ENCODE peak calls at places on chromosomes 2 and 18, in five cellular contexts. V is GM06990, S is neural progenitor cell, D is HCT116, X is vagina. G is an unnamed sample.
A peak's percentile ranks its signal among the peaks of the same experiment; 100 is the strongest.

GRCh38 chr2:221444106-221444505 is 128.0 kb downstream of the EPHA4 start:
- DNase-seq in V (no peak), S (no peak), D (peak; percentile 12), X (no peak), G (no peak)

GRCh38 chr18:5434425-5434824 is 109.4 kb downstream of the EPB41L3 start:
- DNase-seq in V (no peak), S (no peak), D (no peak), X (no peak), G (no peak)

GRCh38 chr18:70046796-70047195 is 99.1 kb upstream of the CD226 start:
- DNase-seq in V (no peak), S (no peak), D (no peak), X (no peak), G (no peak)

GRCh38 chr2:120299561-120299960 is 46.4 kb upstream of the INHBB start:
- DNase-seq in V (no peak), S (no peak), D (no peak), X (no peak), G (no peak)

GRCh38 chr18:70490008-70490933 is 201.4 kb downstream of the SOCS6 start:
- DNase-seq in V (no peak), S (peak; percentile 79), D (peak; percentile 48), X (no peak), G (peak; percentile 23)

GRCh38 chr2:72678036-72678435 is 147.8 kb downstream of the EXOC6B start:
- DNase-seq in V (no peak), S (no peak), D (no peak), X (no peak), G (no peak)

GRCh38 chr2:168961450-168962229 is 60.5 kb downstream of the G6PC2 start:
- DNase-seq in V (peak; percentile 9), S (peak; percentile 80), D (peak; percentile 79), X (no peak), G (peak; percentile 35)

GRCh38 chr2:69589973-69590652 is 53.4 kb downstream of the AAK1 start:
- DNase-seq in V (no peak), S (peak; percentile 44), D (no peak), X (no peak), G (no peak)

DNA sequence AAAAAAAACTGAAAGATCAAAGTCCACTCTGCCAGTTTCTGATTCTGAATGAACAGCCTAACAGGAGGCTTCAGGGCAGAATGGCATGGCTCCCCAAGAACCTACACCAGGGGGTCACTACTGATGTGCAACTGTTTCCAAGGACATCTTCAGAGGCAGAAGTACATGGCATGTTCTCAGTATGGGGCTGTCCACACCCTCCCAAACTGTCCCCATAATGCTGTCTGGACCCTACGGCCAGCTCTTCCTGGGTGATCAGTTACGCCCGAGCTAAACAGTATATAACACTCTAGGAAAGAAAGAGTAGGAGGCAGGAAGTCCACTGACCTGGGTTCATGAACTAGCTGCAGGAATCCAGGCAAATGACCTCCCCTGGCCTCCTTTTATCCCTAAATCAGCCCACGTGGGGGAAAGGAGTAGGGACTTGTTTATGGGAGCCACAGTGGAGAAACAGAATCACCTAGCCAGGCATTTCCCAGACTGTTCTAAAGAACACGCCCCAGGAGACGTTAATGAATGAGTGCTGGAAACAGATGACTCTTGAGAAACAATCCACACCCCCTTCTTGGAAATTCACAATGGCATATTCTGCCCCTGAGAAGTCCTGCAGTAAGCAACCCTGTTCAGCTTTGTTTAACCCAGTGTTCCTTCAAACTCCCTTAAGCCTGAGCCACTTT is 2.5 kb downstream of the TMBIM1 start:
- DNase-seq in V (no peak), S (no peak), D (no peak), X (no peak), G (peak; percentile 42)
- H3K4me3 ChIP-seq in V (peak overlapping the region; percentile 12), S (no peak overlapping the region), D (no peak overlapping the region), X (peak overlapping the region; percentile 99), G (no peak overlapping the region)

DNA sequence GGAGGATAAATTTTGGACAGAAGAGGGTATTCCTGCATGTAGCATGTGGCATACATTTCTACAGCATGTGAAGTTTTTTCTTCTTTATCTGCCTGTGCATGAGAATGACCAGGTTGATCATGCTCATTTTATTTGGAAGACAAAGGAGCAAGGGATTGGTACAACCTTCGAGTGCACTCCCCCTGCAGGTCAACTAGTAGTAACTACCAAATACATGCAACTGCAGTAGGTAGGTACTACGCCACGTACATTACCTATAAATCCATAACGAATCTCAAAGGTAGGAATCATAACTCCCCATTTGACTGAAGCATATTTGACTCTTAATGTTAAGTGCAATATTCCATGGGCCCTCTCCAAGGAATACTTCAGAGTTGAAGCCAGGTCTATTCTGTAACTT is 763.9 kb downstream of the TSN start:
- DNase-seq in V (no peak), S (peak; percentile 10), D (no peak), X (no peak), G (no peak)
- TF ChIP-seq CTCF in V (peak; percentile 22), S (peak; percentile 39), D (no peak), X (no peak), G (peak; percentile 14)

GRCh38 chr2:64467463-64467843 is 13.5 kb downstream of the LGALSL start:
- DNase-seq in V (no peak), S (no peak), D (no peak), X (no peak), G (no peak)
- H3K4me3 ChIP-seq in V (no peak overlapping the region), S (no peak overlapping the region), D (no peak overlapping the region), X (no peak overlapping the region), G (no peak overlapping the region)

GRCh38 chr18:55275042-55275897 is 312.7 kb downstream of the TCF4 start:
- DNase-seq in V (no peak), S (no peak), D (no peak), X (no peak), G (no peak)
- TF ChIP-seq CTCF in V (peak; percentile 38), S (peak; percentile 45), D (peak; percentile 10), X (no peak), G (peak; percentile 9)

GRCh38 chr18:48541026-48541746 is 2.4 kb downstream of the CTIF start:
- DNase-seq in V (peak; percentile 31), S (peak; percentile 90), D (no peak), X (no peak), G (no peak)
- H3K4me3 ChIP-seq in V (peak overlapping the region; percentile 86), S (peak overlapping the region; percentile 75), D (peak overlapping the region; percentile 75), X (peak overlapping the region; percentile 83), G (peak overlapping the region; percentile 85)

DNA sequence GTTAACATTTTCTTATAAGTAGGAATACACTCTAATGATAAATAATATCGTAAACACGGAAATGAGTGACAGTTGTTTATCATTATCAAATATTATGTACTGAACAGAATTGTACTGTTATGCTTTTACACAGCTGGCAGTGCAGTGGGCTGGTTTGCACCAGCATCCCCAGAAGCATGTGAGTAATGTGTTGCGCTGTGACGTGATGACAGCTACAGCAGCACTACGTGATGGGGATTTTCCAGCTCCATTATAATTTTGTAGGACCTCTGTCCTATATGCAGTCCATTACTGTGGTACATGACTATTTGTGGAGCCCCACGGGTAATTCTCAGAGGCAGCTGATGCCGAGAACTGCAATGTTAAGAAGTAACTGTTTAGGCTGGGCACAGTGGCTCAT is 77.3 kb upstream of the ATG16L1 start:
- DNase-seq in V (no peak), S (no peak), D (no peak), X (no peak), G (no peak)
- TF ChIP-seq CTCF in V (no peak), S (no peak), D (no peak), X (no peak), G (no peak)

GRCh38 chr2:42141687-42142475 is 27.3 kb upstream of the EML4 start:
- DNase-seq in V (no peak), S (peak; percentile 46), D (no peak), X (no peak), G (no peak)
- H3K4me3 ChIP-seq in V (no peak overlapping the region), S (peak overlapping the region; percentile 34), D (peak overlapping the region; percentile 29), X (peak overlapping the region; percentile 10), G (no peak overlapping the region)

GRCh38 chr2:1538663-1539062 is 125.4 kb downstream of the TPO start:
- DNase-seq in V (no peak), S (peak; percentile 72), D (peak; percentile 45), X (no peak), G (no peak)
- TF ChIP-seq CTCF in V (no peak), S (peak; percentile 59), D (peak; percentile 82), X (no peak), G (peak; percentile 66)

GRCh38 chr2:150142561-150142960 is 344.9 kb downstream of the RND3 start:
- DNase-seq in V (no peak), S (no peak), D (no peak), X (no peak), G (no peak)
- H3K4me3 ChIP-seq in V (no peak overlapping the region), S (no peak overlapping the region), D (no peak overlapping the region), X (no peak overlapping the region), G (no peak overlapping the region)

DNA sequence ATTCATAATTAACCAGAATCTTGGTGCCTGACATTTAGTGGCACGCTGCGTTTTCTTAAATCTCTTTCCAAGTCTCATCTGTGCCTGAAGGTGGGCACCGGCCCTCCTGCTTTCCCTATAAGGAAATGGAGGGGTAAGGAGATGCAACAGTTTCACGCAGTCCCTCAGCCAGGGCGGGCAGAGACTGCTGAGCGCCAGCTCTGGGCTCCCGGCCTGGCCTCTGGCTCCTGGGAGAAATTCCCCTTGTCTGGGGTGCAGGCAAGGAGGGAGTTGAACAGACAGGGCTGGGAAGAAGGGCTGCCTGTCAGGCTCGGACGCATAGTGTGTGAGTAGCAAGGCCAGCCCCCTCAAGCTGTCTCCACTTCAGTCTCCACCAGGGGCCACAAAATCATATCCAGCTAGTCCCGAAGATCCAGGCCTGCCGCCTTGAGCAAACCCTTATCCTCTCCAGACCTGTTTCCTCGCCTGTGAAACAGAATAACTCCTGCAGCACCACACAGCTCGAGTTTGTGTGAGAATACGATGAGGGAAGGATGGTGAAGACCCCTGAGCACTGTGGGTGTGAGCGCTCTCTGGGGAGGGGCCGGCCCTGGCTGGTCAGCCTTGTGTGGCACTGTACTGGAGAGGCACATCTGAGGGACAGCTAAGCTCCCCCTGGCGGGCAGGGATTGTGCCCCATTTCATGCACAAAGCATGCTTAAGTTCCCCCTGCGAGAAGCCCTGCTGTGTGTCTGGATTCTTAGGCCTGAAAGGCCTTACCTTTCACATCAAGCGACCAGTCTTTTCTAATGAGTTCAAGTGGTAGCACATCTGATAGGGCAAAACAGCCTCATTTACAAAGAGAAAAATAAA is 33.8 kb downstream of the SDC1 start:
- DNase-seq in V (no peak), S (peak; percentile 87), D (no peak), X (no peak), G (no peak)
- TF ChIP-seq CTCF in V (peak; percentile 65), S (peak; percentile 57), D (no peak), X (no peak), G (no peak)